ENCODE peak calls at places on chromosomes 11 and 22, in five cellular contexts. One of them, this sample, is unnamed.

GRCh38 chr11:100578966-100579365 is 108.1 kb upstream of the ARHGAP42 start:
- DNase-seq in right lobe of liver: no peak
- DNase-seq in PC-9: peak
- DNase-seq in CD8-positive, alpha-beta T cell: no peak
- DNase-seq in tibial nerve: no peak
- DNase-seq in this sample: no peak

GRCh38 chr22:37486224-37486845 is at the start of gene MFNG:
- DNase-seq in right lobe of liver: peak
- DNase-seq in PC-9: no peak
- DNase-seq in CD8-positive, alpha-beta T cell: peak
- DNase-seq in tibial nerve: peak
- DNase-seq in this sample: peak

GRCh38 chr22:50182176-50183081 is 3.3 kb upstream of the TRABD start:
- DNase-seq in right lobe of liver: peak
- DNase-seq in PC-9: no peak
- DNase-seq in CD8-positive, alpha-beta T cell: no peak
- DNase-seq in tibial nerve: no peak
- DNase-seq in this sample: peak

GRCh38 chr11:62554377-62554776 is 7.8 kb upstream of the AHNAK start:
- DNase-seq in right lobe of liver: no peak
- DNase-seq in PC-9: no peak
- DNase-seq in CD8-positive, alpha-beta T cell: no peak
- DNase-seq in tibial nerve: peak
- DNase-seq in this sample: no peak

GRCh38 chr11:15158351-15159015 is 43.8 kb downstream of the INSC start:
- DNase-seq in right lobe of liver: no peak
- DNase-seq in PC-9: peak
- DNase-seq in CD8-positive, alpha-beta T cell: no peak
- DNase-seq in tibial nerve: no peak
- DNase-seq in this sample: no peak

GRCh38 chr11:127966821-127967220 is 620.5 kb downstream of the ETS1 start:
- DNase-seq in right lobe of liver: no peak
- DNase-seq in PC-9: no peak
- DNase-seq in CD8-positive, alpha-beta T cell: no peak
- DNase-seq in tibial nerve: no peak
- DNase-seq in this sample: no peak

GRCh38 chr11:59157433-59157832 is 14.5 kb upstream of the DTX4 start:
- DNase-seq in right lobe of liver: no peak
- DNase-seq in PC-9: no peak
- DNase-seq in CD8-positive, alpha-beta T cell: no peak
- DNase-seq in tibial nerve: no peak
- DNase-seq in this sample: no peak

GRCh38 chr22:32803020-32803758 is 1.7 kb downstream of the TIMP3 start:
- DNase-seq in right lobe of liver: no peak
- DNase-seq in PC-9: peak
- DNase-seq in CD8-positive, alpha-beta T cell: no peak
- DNase-seq in tibial nerve: no peak
- DNase-seq in this sample: no peak

GRCh38 chr22:40690370-40690769 is 11.1 kb downstream of the MCHR1 start:
- DNase-seq in right lobe of liver: no peak
- DNase-seq in PC-9: no peak
- DNase-seq in CD8-positive, alpha-beta T cell: no peak
- DNase-seq in tibial nerve: no peak
- DNase-seq in this sample: no peak

GRCh38 chr22:48105254-48105653 is 1342.8 kb downstream of the TBC1D22A start:
- DNase-seq in right lobe of liver: no peak
- DNase-seq in PC-9: no peak
- DNase-seq in CD8-positive, alpha-beta T cell: no peak
- DNase-seq in tibial nerve: no peak
- DNase-seq in this sample: no peak

GRCh38 chr11:13261600-13262061 is 16.0 kb upstream of the BMAL1 start:
- DNase-seq in right lobe of liver: no peak
- DNase-seq in PC-9: peak
- DNase-seq in CD8-positive, alpha-beta T cell: no peak
- DNase-seq in tibial nerve: peak
- DNase-seq in this sample: no peak

GRCh38 chr11:100592619-100593309 is 94.3 kb upstream of the ARHGAP42 start:
- DNase-seq in right lobe of liver: no peak
- DNase-seq in PC-9: no peak
- DNase-seq in CD8-positive, alpha-beta T cell: no peak
- DNase-seq in tibial nerve: no peak
- DNase-seq in this sample: no peak

GRCh38 chr11:121564948-121565684 is 112.3 kb upstream of the SORL1-AS1 start:
- DNase-seq in right lobe of liver: peak
- DNase-seq in PC-9: no peak
- DNase-seq in CD8-positive, alpha-beta T cell: no peak
- DNase-seq in tibial nerve: no peak
- DNase-seq in this sample: no peak

GRCh38 chr22:47175761-47176359 is 413.4 kb downstream of the TBC1D22A start:
- DNase-seq in right lobe of liver: peak
- DNase-seq in PC-9: no peak
- DNase-seq in CD8-positive, alpha-beta T cell: no peak
- DNase-seq in tibial nerve: no peak
- DNase-seq in this sample: peak

GRCh38 chr11:130323452-130324448 is 9.0 kb upstream of the ZBTB44 start:
- DNase-seq in right lobe of liver: no peak
- DNase-seq in PC-9: no peak
- DNase-seq in CD8-positive, alpha-beta T cell: no peak
- DNase-seq in tibial nerve: no peak
- DNase-seq in this sample: no peak

GRCh38 chr11:117823941-117824420 is 563 bp downstream of the FXYD2 start:
- DNase-seq in right lobe of liver: peak
- DNase-seq in PC-9: no peak
- DNase-seq in CD8-positive, alpha-beta T cell: no peak
- DNase-seq in tibial nerve: peak
- DNase-seq in this sample: no peak

GRCh38 chr11:33040127-33040861 is 922 bp downstream of the TCP11L1 start:
- DNase-seq in right lobe of liver: no peak
- DNase-seq in PC-9: no peak
- DNase-seq in CD8-positive, alpha-beta T cell: no peak
- DNase-seq in tibial nerve: no peak
- DNase-seq in this sample: no peak

GRCh38 chr11:77020751-77021150 is 13.4 kb upstream of the B3GNT6 start:
- DNase-seq in right lobe of liver: no peak
- DNase-seq in PC-9: no peak
- DNase-seq in CD8-positive, alpha-beta T cell: no peak
- DNase-seq in tibial nerve: no peak
- DNase-seq in this sample: no peak

GRCh38 chr11:11444027-11444799 is 91.2 kb upstream of the CSNK2A3 start:
- DNase-seq in right lobe of liver: no peak
- DNase-seq in PC-9: no peak
- DNase-seq in CD8-positive, alpha-beta T cell: no peak
- DNase-seq in tibial nerve: no peak
- DNase-seq in this sample: no peak

GRCh38 chr11:73597956-73598718 is at the start of gene FAM168A:
- DNase-seq in right lobe of liver: peak
- DNase-seq in PC-9: peak
- DNase-seq in CD8-positive, alpha-beta T cell: peak
- DNase-seq in tibial nerve: peak
- DNase-seq in this sample: peak

GRCh38 chr22:31087744-31088215 is 6.7 kb downstream of the SMTN start:
- DNase-seq in right lobe of liver: no peak
- DNase-seq in PC-9: no peak
- DNase-seq in CD8-positive, alpha-beta T cell: no peak
- DNase-seq in tibial nerve: no peak
- DNase-seq in this sample: no peak

GRCh38 chr11:1192741-1193325 is 30.0 kb upstream of the MUC5B start:
- DNase-seq in right lobe of liver: no peak
- DNase-seq in PC-9: no peak
- DNase-seq in CD8-positive, alpha-beta T cell: no peak
- DNase-seq in tibial nerve: no peak
- DNase-seq in this sample: peak

GRCh38 chr11:93089474-93090102 is 108.2 kb downstream of the SLC36A4 start:
- DNase-seq in right lobe of liver: no peak
- DNase-seq in PC-9: no peak
- DNase-seq in CD8-positive, alpha-beta T cell: no peak
- DNase-seq in tibial nerve: peak
- DNase-seq in this sample: no peak

GRCh38 chr11:45537617-45538016 is 127.8 kb downstream of the CHST1 start:
- DNase-seq in right lobe of liver: no peak
- DNase-seq in PC-9: no peak
- DNase-seq in CD8-positive, alpha-beta T cell: no peak
- DNase-seq in tibial nerve: no peak
- DNase-seq in this sample: no peak

GRCh38 chr11:101436511-101437142 is 147.2 kb downstream of the TRPC6 start:
- DNase-seq in right lobe of liver: no peak
- DNase-seq in PC-9: no peak
- DNase-seq in CD8-positive, alpha-beta T cell: no peak
- DNase-seq in tibial nerve: peak
- DNase-seq in this sample: no peak

GRCh38 chr11:77082838-77083552 is 16.2 kb downstream of the CAPN5 start:
- DNase-seq in right lobe of liver: peak
- DNase-seq in PC-9: no peak
- DNase-seq in CD8-positive, alpha-beta T cell: peak
- DNase-seq in tibial nerve: peak
- DNase-seq in this sample: peak

GRCh38 chr22:28373841-28374240 is 305.8 kb downstream of the TTC28 start:
- DNase-seq in right lobe of liver: no peak
- DNase-seq in PC-9: no peak
- DNase-seq in CD8-positive, alpha-beta T cell: no peak
- DNase-seq in tibial nerve: no peak
- DNase-seq in this sample: no peak
- H3K4me3 ChIP-seq in right lobe of liver: no peak
- H3K4me3 ChIP-seq in PC-9: no peak
- H3K4me3 ChIP-seq in CD8-positive, alpha-beta T cell: no peak
- H3K4me3 ChIP-seq in tibial nerve: no peak
- H3K4me3 ChIP-seq in this sample: no peak

DNA sequence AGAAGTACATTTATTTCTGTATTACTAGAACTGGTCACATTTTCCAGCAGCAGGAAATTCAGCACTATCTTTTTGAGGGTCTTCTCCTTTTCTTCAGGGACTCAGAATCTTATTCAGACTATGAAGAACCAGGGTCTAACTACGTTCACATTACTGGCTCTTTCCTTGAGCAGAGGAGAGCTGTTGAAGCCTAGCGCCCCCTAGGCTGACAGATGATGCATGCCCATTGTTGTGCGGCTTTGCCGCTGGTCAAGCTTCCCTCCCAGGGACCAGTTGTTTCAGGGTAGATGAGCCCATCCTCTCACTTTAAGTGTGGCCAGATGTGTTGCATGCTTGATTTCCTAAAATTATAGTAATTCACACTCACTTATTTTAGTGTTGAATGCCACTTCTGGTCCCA is 168.2 kb upstream of the PDGFD start:
- DNase-seq in right lobe of liver: no peak
- DNase-seq in PC-9: no peak
- DNase-seq in CD8-positive, alpha-beta T cell: no peak
- DNase-seq in tibial nerve: no peak
- DNase-seq in this sample: no peak
- TF ChIP-seq CTCF in right lobe of liver: no peak
- TF ChIP-seq CTCF in PC-9: peak
- TF ChIP-seq CTCF in CD8-positive, alpha-beta T cell: no peak
- TF ChIP-seq CTCF in tibial nerve: no peak
- TF ChIP-seq CTCF in this sample: no peak

GRCh38 chr11:115193931-115194797 is 310.1 kb downstream of the CADM1 start:
- DNase-seq in right lobe of liver: no peak
- DNase-seq in PC-9: no peak
- DNase-seq in CD8-positive, alpha-beta T cell: no peak
- DNase-seq in tibial nerve: no peak
- DNase-seq in this sample: no peak

GRCh38 chr11:115191761-115192160 is 312.5 kb downstream of the CADM1 start:
- DNase-seq in right lobe of liver: no peak
- DNase-seq in PC-9: no peak
- DNase-seq in CD8-positive, alpha-beta T cell: no peak
- DNase-seq in tibial nerve: no peak
- DNase-seq in this sample: no peak

GRCh38 chr11:115197031-115197430 is 307.2 kb downstream of the CADM1 start:
- DNase-seq in right lobe of liver: no peak
- DNase-seq in PC-9: no peak
- DNase-seq in CD8-positive, alpha-beta T cell: no peak
- DNase-seq in tibial nerve: no peak
- DNase-seq in this sample: no peak

GRCh38 chr11:115197433-115197832 is 306.8 kb downstream of the CADM1 start:
- DNase-seq in right lobe of liver: no peak
- DNase-seq in PC-9: no peak
- DNase-seq in CD8-positive, alpha-beta T cell: no peak
- DNase-seq in tibial nerve: no peak
- DNase-seq in this sample: no peak

GRCh38 chr11:115194798-115195101 is 309.5 kb downstream of the CADM1 start:
- DNase-seq in right lobe of liver: no peak
- DNase-seq in PC-9: no peak
- DNase-seq in CD8-positive, alpha-beta T cell: no peak
- DNase-seq in tibial nerve: no peak
- DNase-seq in this sample: no peak
- H3K4me3 ChIP-seq in right lobe of liver: no peak
- H3K4me3 ChIP-seq in PC-9: no peak
- H3K4me3 ChIP-seq in CD8-positive, alpha-beta T cell: peak
- H3K4me3 ChIP-seq in tibial nerve: no peak
- H3K4me3 ChIP-seq in this sample: no peak

GRCh38 chr11:46675288-46675851 is 25.0 kb downstream of the ARHGAP1 start:
- DNase-seq in right lobe of liver: peak
- DNase-seq in PC-9: peak
- DNase-seq in CD8-positive, alpha-beta T cell: no peak
- DNase-seq in tibial nerve: peak
- DNase-seq in this sample: no peak
- TF ChIP-seq CTCF in right lobe of liver: peak
- TF ChIP-seq CTCF in PC-9: no peak
- TF ChIP-seq CTCF in CD8-positive, alpha-beta T cell: no peak
- TF ChIP-seq CTCF in tibial nerve: peak
- TF ChIP-seq CTCF in this sample: no peak

This sample was measured in left lung.